ENCODE peak calls at places on chromosomes 6 and 20, in ten cellular contexts. One of them, this sample, is unnamed.

GRCh38 chr20:23492292-23492691 is 1.4 kb downstream of the CST8 start:
- DNase-seq in NCI-H1417: no peak
- DNase-seq in nucleus accumbens: no peak
- DNase-seq in effector CD4-positive, alpha-beta T cell: no peak
- DNase-seq in Right ventricle myocardium superior: no peak
- DNase-seq in nephron progenitor cell: no peak
- DNase-seq in NCI-H1105 treated with DMSO at 0.1 percent for 48 hours: no peak
- DNase-seq in KBM-7: no peak
- DNase-seq in fibroblast of mammary gland: no peak
- DNase-seq in activated T-helper 2 cell treated with anti-CD3 and anti-CD28 coated beads, Interferon-gamma antibody, Interleukin-2, Interleukin-4, amounts not matched to agents 10 μg/mL and 5 μg/mL and 100 μg/mL, durations not matched to agents 14 hours and 24 hours and 36 hours: no peak
- DNase-seq in this sample: no peak

GRCh38 chr6:112282217-112282616 is 27.9 kb upstream of the LAMA4 start:
- DNase-seq in Right ventricle myocardium superior: peak
- DNase-seq in NCI-H1417: no peak
- DNase-seq in effector CD4-positive, alpha-beta T cell: no peak
- DNase-seq in nucleus accumbens: peak
- DNase-seq in NCI-H1105 treated with DMSO at 0.1 percent for 48 hours: no peak
- DNase-seq in KBM-7: no peak
- DNase-seq in fibroblast of mammary gland: peak
- DNase-seq in nephron progenitor cell: peak
- DNase-seq in activated T-helper 2 cell treated with anti-CD3 and anti-CD28 coated beads, Interferon-gamma antibody, Interleukin-2, Interleukin-4, amounts not matched to agents 10 μg/mL and 5 μg/mL and 100 μg/mL, durations not matched to agents 14 hours and 24 hours and 36 hours: no peak
- DNase-seq in this sample: peak

GRCh38 chr6:150471276-150471675 is 102.5 kb downstream of the IYD start:
- DNase-seq in effector CD4-positive, alpha-beta T cell: no peak
- DNase-seq in nephron progenitor cell: no peak
- DNase-seq in Right ventricle myocardium superior: no peak
- DNase-seq in KBM-7: no peak
- DNase-seq in fibroblast of mammary gland: no peak
- DNase-seq in activated T-helper 2 cell treated with anti-CD3 and anti-CD28 coated beads, Interferon-gamma antibody, Interleukin-2, Interleukin-4, amounts not matched to agents 10 μg/mL and 5 μg/mL and 100 μg/mL, durations not matched to agents 14 hours and 24 hours and 36 hours: no peak
- DNase-seq in NCI-H1105 treated with DMSO at 0.1 percent for 48 hours: peak
- DNase-seq in nucleus accumbens: no peak
- DNase-seq in NCI-H1417: no peak
- DNase-seq in this sample: no peak

GRCh38 chr20:64232794-64233193 is 22.8 kb upstream of the PCMTD2 start:
- DNase-seq in effector CD4-positive, alpha-beta T cell: no peak
- DNase-seq in nephron progenitor cell: no peak
- DNase-seq in fibroblast of mammary gland: no peak
- DNase-seq in NCI-H1417: no peak
- DNase-seq in Right ventricle myocardium superior: peak
- DNase-seq in nucleus accumbens: no peak
- DNase-seq in NCI-H1105 treated with DMSO at 0.1 percent for 48 hours: peak
- DNase-seq in activated T-helper 2 cell treated with anti-CD3 and anti-CD28 coated beads, Interferon-gamma antibody, Interleukin-2, Interleukin-4, amounts not matched to agents 10 μg/mL and 5 μg/mL and 100 μg/mL, durations not matched to agents 14 hours and 24 hours and 36 hours: no peak
- DNase-seq in KBM-7: no peak
- DNase-seq in this sample: no peak

GRCh38 chr20:48616481-48616880 is 211.3 kb downstream of the PREX1 start:
- DNase-seq in nephron progenitor cell: no peak
- DNase-seq in fibroblast of mammary gland: no peak
- DNase-seq in Right ventricle myocardium superior: no peak
- DNase-seq in activated T-helper 2 cell treated with anti-CD3 and anti-CD28 coated beads, Interferon-gamma antibody, Interleukin-2, Interleukin-4, amounts not matched to agents 10 μg/mL and 5 μg/mL and 100 μg/mL, durations not matched to agents 14 hours and 24 hours and 36 hours: no peak
- DNase-seq in NCI-H1417: no peak
- DNase-seq in nucleus accumbens: no peak
- DNase-seq in KBM-7: no peak
- DNase-seq in NCI-H1105 treated with DMSO at 0.1 percent for 48 hours: no peak
- DNase-seq in effector CD4-positive, alpha-beta T cell: no peak
- DNase-seq in this sample: no peak

GRCh38 chr20:63461364-63461763 is 11.1 kb downstream of the KCNQ2 start:
- DNase-seq in effector CD4-positive, alpha-beta T cell: no peak
- DNase-seq in KBM-7: no peak
- DNase-seq in nucleus accumbens: no peak
- DNase-seq in fibroblast of mammary gland: no peak
- DNase-seq in activated T-helper 2 cell treated with anti-CD3 and anti-CD28 coated beads, Interferon-gamma antibody, Interleukin-2, Interleukin-4, amounts not matched to agents 10 μg/mL and 5 μg/mL and 100 μg/mL, durations not matched to agents 14 hours and 24 hours and 36 hours: no peak
- DNase-seq in NCI-H1105 treated with DMSO at 0.1 percent for 48 hours: no peak
- DNase-seq in nephron progenitor cell: peak
- DNase-seq in NCI-H1417: no peak
- DNase-seq in Right ventricle myocardium superior: no peak
- DNase-seq in this sample: no peak

GRCh38 chr6:84648444-84648843 is 116.0 kb downstream of the TBX18 start:
- DNase-seq in activated T-helper 2 cell treated with anti-CD3 and anti-CD28 coated beads, Interferon-gamma antibody, Interleukin-2, Interleukin-4, amounts not matched to agents 10 μg/mL and 5 μg/mL and 100 μg/mL, durations not matched to agents 14 hours and 24 hours and 36 hours: no peak
- DNase-seq in fibroblast of mammary gland: no peak
- DNase-seq in Right ventricle myocardium superior: no peak
- DNase-seq in nucleus accumbens: no peak
- DNase-seq in effector CD4-positive, alpha-beta T cell: no peak
- DNase-seq in KBM-7: no peak
- DNase-seq in NCI-H1417: no peak
- DNase-seq in NCI-H1105 treated with DMSO at 0.1 percent for 48 hours: no peak
- DNase-seq in nephron progenitor cell: no peak
- DNase-seq in this sample: no peak

GRCh38 chr6:124119591-124119990 is 315.9 kb downstream of the NKAIN2 start:
- DNase-seq in KBM-7: no peak
- DNase-seq in nucleus accumbens: no peak
- DNase-seq in nephron progenitor cell: no peak
- DNase-seq in Right ventricle myocardium superior: no peak
- DNase-seq in activated T-helper 2 cell treated with anti-CD3 and anti-CD28 coated beads, Interferon-gamma antibody, Interleukin-2, Interleukin-4, amounts not matched to agents 10 μg/mL and 5 μg/mL and 100 μg/mL, durations not matched to agents 14 hours and 24 hours and 36 hours: no peak
- DNase-seq in NCI-H1105 treated with DMSO at 0.1 percent for 48 hours: peak
- DNase-seq in effector CD4-positive, alpha-beta T cell: no peak
- DNase-seq in NCI-H1417: peak
- DNase-seq in fibroblast of mammary gland: no peak
- DNase-seq in this sample: no peak

GRCh38 chr6:126071000-126071647 is 84.8 kb downstream of the TRMT11 start:
- DNase-seq in nucleus accumbens: no peak
- DNase-seq in effector CD4-positive, alpha-beta T cell: no peak
- DNase-seq in fibroblast of mammary gland: no peak
- DNase-seq in KBM-7: no peak
- DNase-seq in NCI-H1417: no peak
- DNase-seq in nephron progenitor cell: no peak
- DNase-seq in NCI-H1105 treated with DMSO at 0.1 percent for 48 hours: no peak
- DNase-seq in activated T-helper 2 cell treated with anti-CD3 and anti-CD28 coated beads, Interferon-gamma antibody, Interleukin-2, Interleukin-4, amounts not matched to agents 10 μg/mL and 5 μg/mL and 100 μg/mL, durations not matched to agents 14 hours and 24 hours and 36 hours: no peak
- DNase-seq in Right ventricle myocardium superior: no peak
- DNase-seq in this sample: no peak

GRCh38 chr6:135257641-135258405 is 76.7 kb downstream of the MYB start:
- DNase-seq in KBM-7: no peak
- DNase-seq in nephron progenitor cell: no peak
- DNase-seq in effector CD4-positive, alpha-beta T cell: no peak
- DNase-seq in fibroblast of mammary gland: no peak
- DNase-seq in nucleus accumbens: no peak
- DNase-seq in activated T-helper 2 cell treated with anti-CD3 and anti-CD28 coated beads, Interferon-gamma antibody, Interleukin-2, Interleukin-4, amounts not matched to agents 10 μg/mL and 5 μg/mL and 100 μg/mL, durations not matched to agents 14 hours and 24 hours and 36 hours: no peak
- DNase-seq in NCI-H1417: no peak
- DNase-seq in Right ventricle myocardium superior: no peak
- DNase-seq in NCI-H1105 treated with DMSO at 0.1 percent for 48 hours: no peak
- DNase-seq in this sample: no peak

GRCh38 chr6:137102851-137103492 is 58.2 kb upstream of the IL20RA start:
- DNase-seq in NCI-H1417: no peak
- DNase-seq in nucleus accumbens: no peak
- DNase-seq in NCI-H1105 treated with DMSO at 0.1 percent for 48 hours: no peak
- DNase-seq in activated T-helper 2 cell treated with anti-CD3 and anti-CD28 coated beads, Interferon-gamma antibody, Interleukin-2, Interleukin-4, amounts not matched to agents 10 μg/mL and 5 μg/mL and 100 μg/mL, durations not matched to agents 14 hours and 24 hours and 36 hours: no peak
- DNase-seq in KBM-7: no peak
- DNase-seq in nephron progenitor cell: no peak
- DNase-seq in fibroblast of mammary gland: no peak
- DNase-seq in effector CD4-positive, alpha-beta T cell: no peak
- DNase-seq in Right ventricle myocardium superior: no peak
- DNase-seq in this sample: no peak

GRCh38 chr20:10671221-10671849 is 2.5 kb downstream of the JAG1 start:
- DNase-seq in fibroblast of mammary gland: peak
- DNase-seq in nucleus accumbens: peak
- DNase-seq in effector CD4-positive, alpha-beta T cell: no peak
- DNase-seq in KBM-7: peak
- DNase-seq in nephron progenitor cell: peak
- DNase-seq in Right ventricle myocardium superior: no peak
- DNase-seq in NCI-H1417: peak
- DNase-seq in activated T-helper 2 cell treated with anti-CD3 and anti-CD28 coated beads, Interferon-gamma antibody, Interleukin-2, Interleukin-4, amounts not matched to agents 10 μg/mL and 5 μg/mL and 100 μg/mL, durations not matched to agents 14 hours and 24 hours and 36 hours: peak
- DNase-seq in NCI-H1105 treated with DMSO at 0.1 percent for 48 hours: peak
- DNase-seq in this sample: peak

GRCh38 chr20:61819484-61819846 is 246.2 kb downstream of the TAF4 start:
- DNase-seq in nucleus accumbens: no peak
- DNase-seq in nephron progenitor cell: no peak
- DNase-seq in effector CD4-positive, alpha-beta T cell: no peak
- DNase-seq in NCI-H1105 treated with DMSO at 0.1 percent for 48 hours: no peak
- DNase-seq in KBM-7: no peak
- DNase-seq in Right ventricle myocardium superior: no peak
- DNase-seq in activated T-helper 2 cell treated with anti-CD3 and anti-CD28 coated beads, Interferon-gamma antibody, Interleukin-2, Interleukin-4, amounts not matched to agents 10 μg/mL and 5 μg/mL and 100 μg/mL, durations not matched to agents 14 hours and 24 hours and 36 hours: no peak
- DNase-seq in NCI-H1417: peak
- DNase-seq in fibroblast of mammary gland: no peak
- DNase-seq in this sample: no peak

GRCh38 chr6:118867181-118867580 is 26.8 kb upstream of the ASF1A start:
- DNase-seq in activated T-helper 2 cell treated with anti-CD3 and anti-CD28 coated beads, Interferon-gamma antibody, Interleukin-2, Interleukin-4, amounts not matched to agents 10 μg/mL and 5 μg/mL and 100 μg/mL, durations not matched to agents 14 hours and 24 hours and 36 hours: no peak
- DNase-seq in effector CD4-positive, alpha-beta T cell: no peak
- DNase-seq in nucleus accumbens: no peak
- DNase-seq in NCI-H1417: no peak
- DNase-seq in nephron progenitor cell: no peak
- DNase-seq in NCI-H1105 treated with DMSO at 0.1 percent for 48 hours: no peak
- DNase-seq in Right ventricle myocardium superior: no peak
- DNase-seq in KBM-7: no peak
- DNase-seq in fibroblast of mammary gland: peak
- DNase-seq in this sample: no peak

GRCh38 chr6:146856296-146856695 is 257.5 kb downstream of the ADGB start:
- DNase-seq in NCI-H1417: no peak
- DNase-seq in activated T-helper 2 cell treated with anti-CD3 and anti-CD28 coated beads, Interferon-gamma antibody, Interleukin-2, Interleukin-4, amounts not matched to agents 10 μg/mL and 5 μg/mL and 100 μg/mL, durations not matched to agents 14 hours and 24 hours and 36 hours: no peak
- DNase-seq in effector CD4-positive, alpha-beta T cell: no peak
- DNase-seq in NCI-H1105 treated with DMSO at 0.1 percent for 48 hours: no peak
- DNase-seq in nucleus accumbens: no peak
- DNase-seq in Right ventricle myocardium superior: no peak
- DNase-seq in fibroblast of mammary gland: no peak
- DNase-seq in nephron progenitor cell: no peak
- DNase-seq in KBM-7: no peak
- DNase-seq in this sample: no peak

GRCh38 chr6:41917528-41917927 is 3.4 kb downstream of the MED20 start:
- DNase-seq in fibroblast of mammary gland: peak
- DNase-seq in activated T-helper 2 cell treated with anti-CD3 and anti-CD28 coated beads, Interferon-gamma antibody, Interleukin-2, Interleukin-4, amounts not matched to agents 10 μg/mL and 5 μg/mL and 100 μg/mL, durations not matched to agents 14 hours and 24 hours and 36 hours: no peak
- DNase-seq in Right ventricle myocardium superior: no peak
- DNase-seq in NCI-H1105 treated with DMSO at 0.1 percent for 48 hours: no peak
- DNase-seq in KBM-7: no peak
- DNase-seq in nephron progenitor cell: no peak
- DNase-seq in nucleus accumbens: no peak
- DNase-seq in NCI-H1417: no peak
- DNase-seq in effector CD4-positive, alpha-beta T cell: no peak
- DNase-seq in this sample: peak

GRCh38 chr6:41519748-41520699 is 26.2 kb upstream of the FOXP4 start:
- DNase-seq in nucleus accumbens: no peak
- DNase-seq in Right ventricle myocardium superior: no peak
- DNase-seq in nephron progenitor cell: no peak
- DNase-seq in KBM-7: no peak
- DNase-seq in fibroblast of mammary gland: no peak
- DNase-seq in NCI-H1417: no peak
- DNase-seq in NCI-H1105 treated with DMSO at 0.1 percent for 48 hours: no peak
- DNase-seq in activated T-helper 2 cell treated with anti-CD3 and anti-CD28 coated beads, Interferon-gamma antibody, Interleukin-2, Interleukin-4, amounts not matched to agents 10 μg/mL and 5 μg/mL and 100 μg/mL, durations not matched to agents 14 hours and 24 hours and 36 hours: no peak
- DNase-seq in effector CD4-positive, alpha-beta T cell: no peak
- DNase-seq in this sample: no peak

GRCh38 chr6:15793288-15793687 is 130.5 kb upstream of the DTNBP1 start:
- DNase-seq in Right ventricle myocardium superior: no peak
- DNase-seq in fibroblast of mammary gland: peak
- DNase-seq in KBM-7: no peak
- DNase-seq in NCI-H1417: no peak
- DNase-seq in effector CD4-positive, alpha-beta T cell: no peak
- DNase-seq in nephron progenitor cell: no peak
- DNase-seq in NCI-H1105 treated with DMSO at 0.1 percent for 48 hours: no peak
- DNase-seq in nucleus accumbens: no peak
- DNase-seq in activated T-helper 2 cell treated with anti-CD3 and anti-CD28 coated beads, Interferon-gamma antibody, Interleukin-2, Interleukin-4, amounts not matched to agents 10 μg/mL and 5 μg/mL and 100 μg/mL, durations not matched to agents 14 hours and 24 hours and 36 hours: no peak
- DNase-seq in this sample: no peak

GRCh38 chr6:101462576-101462975 is 69.1 kb downstream of the GRIK2 start:
- DNase-seq in KBM-7: no peak
- DNase-seq in effector CD4-positive, alpha-beta T cell: no peak
- DNase-seq in NCI-H1105 treated with DMSO at 0.1 percent for 48 hours: no peak
- DNase-seq in fibroblast of mammary gland: peak
- DNase-seq in activated T-helper 2 cell treated with anti-CD3 and anti-CD28 coated beads, Interferon-gamma antibody, Interleukin-2, Interleukin-4, amounts not matched to agents 10 μg/mL and 5 μg/mL and 100 μg/mL, durations not matched to agents 14 hours and 24 hours and 36 hours: no peak
- DNase-seq in nucleus accumbens: no peak
- DNase-seq in Right ventricle myocardium superior: no peak
- DNase-seq in nephron progenitor cell: no peak
- DNase-seq in NCI-H1417: no peak
- DNase-seq in this sample: peak

GRCh38 chr6:151436300-151436699 is 15.6 kb downstream of the RMND1 start:
- DNase-seq in Right ventricle myocardium superior: no peak
- DNase-seq in KBM-7: no peak
- DNase-seq in activated T-helper 2 cell treated with anti-CD3 and anti-CD28 coated beads, Interferon-gamma antibody, Interleukin-2, Interleukin-4, amounts not matched to agents 10 μg/mL and 5 μg/mL and 100 μg/mL, durations not matched to agents 14 hours and 24 hours and 36 hours: no peak
- DNase-seq in NCI-H1417: no peak
- DNase-seq in nucleus accumbens: no peak
- DNase-seq in fibroblast of mammary gland: peak
- DNase-seq in NCI-H1105 treated with DMSO at 0.1 percent for 48 hours: no peak
- DNase-seq in effector CD4-positive, alpha-beta T cell: no peak
- DNase-seq in nephron progenitor cell: no peak
- DNase-seq in this sample: no peak

GRCh38 chr6:100473182-100473581 is 8.5 kb upstream of the SIM1 start:
- DNase-seq in activated T-helper 2 cell treated with anti-CD3 and anti-CD28 coated beads, Interferon-gamma antibody, Interleukin-2, Interleukin-4, amounts not matched to agents 10 μg/mL and 5 μg/mL and 100 μg/mL, durations not matched to agents 14 hours and 24 hours and 36 hours: no peak
- DNase-seq in KBM-7: no peak
- DNase-seq in fibroblast of mammary gland: no peak
- DNase-seq in effector CD4-positive, alpha-beta T cell: no peak
- DNase-seq in nephron progenitor cell: no peak
- DNase-seq in NCI-H1105 treated with DMSO at 0.1 percent for 48 hours: no peak
- DNase-seq in NCI-H1417: no peak
- DNase-seq in Right ventricle myocardium superior: no peak
- DNase-seq in nucleus accumbens: no peak
- DNase-seq in this sample: no peak

GRCh38 chr6:170067257-170067656 is 223.6 kb downstream of the DLL1 start:
- DNase-seq in nephron progenitor cell: no peak
- DNase-seq in KBM-7: no peak
- DNase-seq in NCI-H1105 treated with DMSO at 0.1 percent for 48 hours: no peak
- DNase-seq in fibroblast of mammary gland: peak
- DNase-seq in Right ventricle myocardium superior: peak
- DNase-seq in effector CD4-positive, alpha-beta T cell: no peak
- DNase-seq in nucleus accumbens: no peak
- DNase-seq in activated T-helper 2 cell treated with anti-CD3 and anti-CD28 coated beads, Interferon-gamma antibody, Interleukin-2, Interleukin-4, amounts not matched to agents 10 μg/mL and 5 μg/mL and 100 μg/mL, durations not matched to agents 14 hours and 24 hours and 36 hours: no peak
- DNase-seq in NCI-H1417: no peak
- DNase-seq in this sample: no peak

GRCh38 chr6:137416376-137417109 is 77.7 kb downstream of the OLIG3 start:
- DNase-seq in KBM-7: no peak
- DNase-seq in NCI-H1417: no peak
- DNase-seq in nephron progenitor cell: no peak
- DNase-seq in Right ventricle myocardium superior: no peak
- DNase-seq in effector CD4-positive, alpha-beta T cell: no peak
- DNase-seq in fibroblast of mammary gland: peak
- DNase-seq in NCI-H1105 treated with DMSO at 0.1 percent for 48 hours: no peak
- DNase-seq in activated T-helper 2 cell treated with anti-CD3 and anti-CD28 coated beads, Interferon-gamma antibody, Interleukin-2, Interleukin-4, amounts not matched to agents 10 μg/mL and 5 μg/mL and 100 μg/mL, durations not matched to agents 14 hours and 24 hours and 36 hours: no peak
- DNase-seq in nucleus accumbens: no peak
- DNase-seq in this sample: no peak

GRCh38 chr6:111601875-111602274 is 3.8 kb downstream of the TRAF3IP2 start:
- DNase-seq in KBM-7: peak
- DNase-seq in nephron progenitor cell: no peak
- DNase-seq in effector CD4-positive, alpha-beta T cell: no peak
- DNase-seq in Right ventricle myocardium superior: no peak
- DNase-seq in fibroblast of mammary gland: peak
- DNase-seq in nucleus accumbens: no peak
- DNase-seq in NCI-H1105 treated with DMSO at 0.1 percent for 48 hours: no peak
- DNase-seq in activated T-helper 2 cell treated with anti-CD3 and anti-CD28 coated beads, Interferon-gamma antibody, Interleukin-2, Interleukin-4, amounts not matched to agents 10 μg/mL and 5 μg/mL and 100 μg/mL, durations not matched to agents 14 hours and 24 hours and 36 hours: no peak
- DNase-seq in NCI-H1417: no peak
- DNase-seq in this sample: no peak

GRCh38 chr6:14177413-14178082 is 60.0 kb downstream of the CD83 start:
- DNase-seq in fibroblast of mammary gland: peak
- DNase-seq in effector CD4-positive, alpha-beta T cell: no peak
- DNase-seq in KBM-7: no peak
- DNase-seq in activated T-helper 2 cell treated with anti-CD3 and anti-CD28 coated beads, Interferon-gamma antibody, Interleukin-2, Interleukin-4, amounts not matched to agents 10 μg/mL and 5 μg/mL and 100 μg/mL, durations not matched to agents 14 hours and 24 hours and 36 hours: no peak
- DNase-seq in nucleus accumbens: no peak
- DNase-seq in NCI-H1417: no peak
- DNase-seq in NCI-H1105 treated with DMSO at 0.1 percent for 48 hours: no peak
- DNase-seq in Right ventricle myocardium superior: no peak
- DNase-seq in nephron progenitor cell: no peak
- DNase-seq in this sample: no peak

GRCh38 chr6:10310826-10311225 is 104.0 kb downstream of the TFAP2A start:
- DNase-seq in Right ventricle myocardium superior: no peak
- DNase-seq in NCI-H1105 treated with DMSO at 0.1 percent for 48 hours: no peak
- DNase-seq in nucleus accumbens: no peak
- DNase-seq in KBM-7: no peak
- DNase-seq in nephron progenitor cell: no peak
- DNase-seq in effector CD4-positive, alpha-beta T cell: no peak
- DNase-seq in fibroblast of mammary gland: no peak
- DNase-seq in NCI-H1417: peak
- DNase-seq in activated T-helper 2 cell treated with anti-CD3 and anti-CD28 coated beads, Interferon-gamma antibody, Interleukin-2, Interleukin-4, amounts not matched to agents 10 μg/mL and 5 μg/mL and 100 μg/mL, durations not matched to agents 14 hours and 24 hours and 36 hours: no peak
- DNase-seq in this sample: no peak

GRCh38 chr6:124964084-124964763 is 2.0 kb downstream of the RNF217 start:
- DNase-seq in nephron progenitor cell: no peak
- DNase-seq in effector CD4-positive, alpha-beta T cell: no peak
- DNase-seq in nucleus accumbens: no peak
- DNase-seq in NCI-H1105 treated with DMSO at 0.1 percent for 48 hours: no peak
- DNase-seq in Right ventricle myocardium superior: no peak
- DNase-seq in NCI-H1417: peak
- DNase-seq in activated T-helper 2 cell treated with anti-CD3 and anti-CD28 coated beads, Interferon-gamma antibody, Interleukin-2, Interleukin-4, amounts not matched to agents 10 μg/mL and 5 μg/mL and 100 μg/mL, durations not matched to agents 14 hours and 24 hours and 36 hours: no peak
- DNase-seq in fibroblast of mammary gland: peak
- DNase-seq in KBM-7: no peak
- DNase-seq in this sample: no peak

GRCh38 chr6:15431762-15432495 is 186.1 kb downstream of the JARID2 start:
- DNase-seq in nephron progenitor cell: no peak
- DNase-seq in effector CD4-positive, alpha-beta T cell: no peak
- DNase-seq in nucleus accumbens: no peak
- DNase-seq in NCI-H1105 treated with DMSO at 0.1 percent for 48 hours: no peak
- DNase-seq in NCI-H1417: no peak
- DNase-seq in activated T-helper 2 cell treated with anti-CD3 and anti-CD28 coated beads, Interferon-gamma antibody, Interleukin-2, Interleukin-4, amounts not matched to agents 10 μg/mL and 5 μg/mL and 100 μg/mL, durations not matched to agents 14 hours and 24 hours and 36 hours: no peak
- DNase-seq in fibroblast of mammary gland: peak
- DNase-seq in Right ventricle myocardium superior: no peak
- DNase-seq in KBM-7: no peak
- DNase-seq in this sample: no peak